ENCODE peak calls at places on chromosomes 12 and 14, in four cellular contexts. N is thoracic aorta, O is Calu3, C is breast epithelium. B is an unnamed sample.

GRCh38 chr12:58703911-58704310 is 216.4 kb downstream of the LRIG3 start:
- DNase-seq in N (no peak), O (no peak), C (no peak), B (no peak)

GRCh38 chr14:92726135-92726932 is 22.1 kb downstream of the LGMN start:
- DNase-seq in N (peak), O (peak), C (peak), B (peak)

GRCh38 chr12:115870021-115870420 is 407.5 kb downstream of the MED13L start:
- DNase-seq in N (no peak), O (no peak), C (no peak), B (no peak)

GRCh38 chr12:104673294-104674062 is 216.7 kb downstream of the CHST11 start:
- DNase-seq in N (no peak), O (no peak), C (no peak), B (no peak)

GRCh38 chr14:58941666-58942065 is 246.8 kb upstream of the DAAM1 start:
- DNase-seq in N (no peak), O (no peak), C (no peak), B (no peak)

GRCh38 chr12:109875572-109876131 is 4.7 kb downstream of the GLTP start:
- DNase-seq in N (no peak), O (peak), C (no peak), B (peak)

GRCh38 chr12:109542014-109542413 is 31.3 kb downstream of the MMAB start:
- DNase-seq in N (no peak), O (no peak), C (no peak), B (no peak)

GRCh38 chr12:48750215-48750614 is 33.7 kb upstream of the CCNT1 start:
- DNase-seq in N (no peak), O (no peak), C (no peak), B (no peak)

GRCh38 chr14:54901380-54902142 is 1.1 kb downstream of the GCH1 start:
- DNase-seq in N (no peak), O (peak), C (peak), B (peak)

GRCh38 chr12:132277961-132278360 is 51.4 kb downstream of the GALNT9 start:
- DNase-seq in N (no peak), O (no peak), C (no peak), B (no peak)

GRCh38 chr12:115325858-115326257 is 641.9 kb upstream of the TBX3 start:
- DNase-seq in N (no peak), O (no peak), C (peak), B (no peak)

GRCh38 chr14:23567186-23568020 is at the start of gene AP1G2:
- DNase-seq in N (no peak), O (peak), C (peak), B (peak)

GRCh38 chr14:69152181-69152943 is 557 bp downstream of the DCAF5 start:
- DNase-seq in N (no peak), O (no peak), C (no peak), B (peak)

GRCh38 chr14:82501554-82501953 is 967.9 kb upstream of the SEL1L start:
- DNase-seq in N (no peak), O (no peak), C (no peak), B (no peak)

GRCh38 chr12:90253142-90253541 is 544.5 kb upstream of the ATP2B1 start:
- DNase-seq in N (no peak), O (no peak), C (no peak), B (no peak)

GRCh38 chr12:19382111-19382526 is 57.2 kb upstream of the AEBP2 start:
- DNase-seq in N (no peak), O (peak), C (no peak), B (no peak)

GRCh38 chr12:51441583-51441982 is 17.0 kb downstream of the SLC4A8 start:
- DNase-seq in N (no peak), O (no peak), C (no peak), B (no peak)

GRCh38 chr12:71648537-71648936 is 15.1 kb downstream of the ZFC3H1 start:
- DNase-seq in N (no peak), O (no peak), C (no peak), B (no peak)

GRCh38 chr12:12265571-12266388 is 1.1 kb downstream of the LRP6 start:
- DNase-seq in N (no peak), O (no peak), C (no peak), B (no peak)

GRCh38 chr12:92470608-92471021 is 232.2 kb upstream of the PLEKHG7 start:
- DNase-seq in N (no peak), O (no peak), C (no peak), B (no peak)

GRCh38 chr12:12788131-12788530 is 2.7 kb downstream of the APOLD1 start:
- DNase-seq in N (no peak), O (no peak), C (no peak), B (no peak)

GRCh38 chr12:12244341-12244740 is 22.5 kb downstream of the LRP6 start:
- DNase-seq in N (no peak), O (no peak), C (no peak), B (no peak)

GRCh38 chr14:21072781-21073339 is 2.8 kb downstream of the ARHGEF40 start:
- DNase-seq in N (no peak), O (no peak), C (no peak), B (peak)

GRCh38 chr14:32417956-32418552 is 89.0 kb downstream of the AKAP6 start:
- DNase-seq in N (peak), O (peak), C (peak), B (peak)

GRCh38 chr14:52018252-52018651 is 28.9 kb downstream of the RTRAF start:
- DNase-seq in N (no peak), O (peak), C (no peak), B (peak)

GRCh38 chr14:105281354-105282097 is 19.3 kb downstream of the BRF1 start:
- DNase-seq in N (no peak), O (no peak), C (no peak), B (no peak)

GRCh38 chr12:51972849-51973273 is 21.4 kb downstream of the ACVR1B start:
- DNase-seq in N (no peak), O (no peak), C (no peak), B (peak)

GRCh38 chr12:53380797-53381738 is 1.1 kb downstream of the SP1 start:
- DNase-seq in N (no peak), O (no peak), C (peak), B (peak)

GRCh38 chr12:1881301-1881700 is 37.2 kb downstream of the CACNA2D4 start:
- DNase-seq in N (no peak), O (no peak), C (peak), B (no peak)

GRCh38 chr14:20302042-20302761 is 3.5 kb downstream of the TTC5 start:
- DNase-seq in N (no peak), O (no peak), C (no peak), B (no peak)

GRCh38 chr12:126607157-126607556 is 1541.9 kb downstream of the AACS start:
- DNase-seq in N (no peak), O (no peak), C (no peak), B (no peak)

GRCh38 chr14:91303091-91303923 is 58.8 kb upstream of the GPR68 start:
- DNase-seq in N (no peak), O (peak), C (no peak), B (no peak)

GRCh38 chr14:105748204-105748578 is 221.8 kb downstream of the TMEM121 start:
- DNase-seq in N (no peak), O (peak), C (peak), B (no peak)

GRCh38 chr14:55911794-55912193 is 206.4 kb upstream of the PELI2 start:
- DNase-seq in N (no peak), O (no peak), C (no peak), B (no peak)

GRCh38 chr12:132685400-132685799 is 1.7 kb downstream of the POLE start:
- DNase-seq in N (no peak), O (no peak), C (no peak), B (no peak)

GRCh38 chr12:57591567-57592325 is 754 bp downstream of the PIP4K2C start:
- DNase-seq in N (no peak), O (peak), C (no peak), B (peak)

GRCh38 chr12:32454075-32454474 is 54.7 kb downstream of the FGD4 start:
- DNase-seq in N (no peak), O (no peak), C (no peak), B (no peak)